ENCODE peak calls at places on chromosomes 3 and 15, in six cellular contexts. One of them, this sample, is unnamed.

GRCh38 chr3:24344784-24345439 is 149.7 kb downstream of the THRB start:
- DNase-seq in HFF-Myc: no peak
- DNase-seq in progenitor cell of endocrine pancreas: no peak
- DNase-seq in PC-3: peak; percentile 73
- DNase-seq in transverse colon: no peak
- DNase-seq in Calu3: no peak
- DNase-seq in this sample: no peak

GRCh38 chr15:99132584-99133287 is 27.9 kb downstream of the SYNM start:
- DNase-seq in PC-3: no peak
- DNase-seq in Calu3: no peak
- DNase-seq in progenitor cell of endocrine pancreas: no peak
- DNase-seq in transverse colon: no peak
- DNase-seq in HFF-Myc: no peak
- DNase-seq in this sample: no peak

GRCh38 chr3:87260270-87260669 is 16.1 kb downstream of the POU1F1 start:
- DNase-seq in HFF-Myc: peak; percentile 38
- DNase-seq in PC-3: peak; percentile 91
- DNase-seq in progenitor cell of endocrine pancreas: peak; percentile 23
- DNase-seq in transverse colon: peak; percentile 28
- DNase-seq in Calu3: peak; percentile 62
- DNase-seq in this sample: no peak

GRCh38 chr15:96306321-96306720 is 24.2 kb upstream of the NR2F2 start:
- DNase-seq in HFF-Myc: no peak
- DNase-seq in PC-3: no peak
- DNase-seq in Calu3: no peak
- DNase-seq in progenitor cell of endocrine pancreas: no peak
- DNase-seq in transverse colon: no peak
- DNase-seq in this sample: no peak

GRCh38 chr3:167732313-167733065 is 2.2 kb downstream of the PDCD10 start:
- DNase-seq in HFF-Myc: no peak
- DNase-seq in progenitor cell of endocrine pancreas: no peak
- DNase-seq in Calu3: no peak
- DNase-seq in PC-3: peak; percentile 28
- DNase-seq in transverse colon: no peak
- DNase-seq in this sample: no peak

GRCh38 chr3:123093696-123094095 is 26.9 kb downstream of the PDIA5 start:
- DNase-seq in transverse colon: no peak
- DNase-seq in HFF-Myc: no peak
- DNase-seq in Calu3: no peak
- DNase-seq in PC-3: no peak
- DNase-seq in progenitor cell of endocrine pancreas: no peak
- DNase-seq in this sample: no peak

GRCh38 chr3:132916096-132916495 is 122.1 kb upstream of the TMEM108 start:
- DNase-seq in Calu3: no peak
- DNase-seq in transverse colon: no peak
- DNase-seq in HFF-Myc: no peak
- DNase-seq in PC-3: no peak
- DNase-seq in progenitor cell of endocrine pancreas: no peak
- DNase-seq in this sample: no peak

GRCh38 chr3:63947594-63947993 is 35.4 kb upstream of the SCAANT1 start:
- DNase-seq in Calu3: no peak
- DNase-seq in PC-3: no peak
- DNase-seq in transverse colon: no peak
- DNase-seq in HFF-Myc: no peak
- DNase-seq in progenitor cell of endocrine pancreas: no peak
- DNase-seq in this sample: no peak

GRCh38 chr3:115626711-115627110 is 3.4 kb downstream of the GAP43 start:
- DNase-seq in transverse colon: no peak
- DNase-seq in HFF-Myc: no peak
- DNase-seq in Calu3: no peak
- DNase-seq in PC-3: no peak
- DNase-seq in progenitor cell of endocrine pancreas: no peak
- DNase-seq in this sample: no peak

GRCh38 chr3:126050050-126050392 is 33.9 kb downstream of the SLC41A3 start:
- DNase-seq in transverse colon: no peak
- DNase-seq in PC-3: no peak
- DNase-seq in progenitor cell of endocrine pancreas: no peak
- DNase-seq in Calu3: no peak
- DNase-seq in HFF-Myc: no peak
- DNase-seq in this sample: no peak

GRCh38 chr3:122680381-122681293 is at the start of gene PARP14:
- DNase-seq in HFF-Myc: peak; percentile 30
- DNase-seq in progenitor cell of endocrine pancreas: peak; percentile 27
- DNase-seq in Calu3: peak; percentile 72
- DNase-seq in transverse colon: peak; percentile 82
- DNase-seq in PC-3: peak; percentile 77
- DNase-seq in this sample: no peak

GRCh38 chr15:75695634-75696302 is 16.9 kb downstream of the CSPG4 start:
- DNase-seq in PC-3: no peak
- DNase-seq in HFF-Myc: no peak
- DNase-seq in progenitor cell of endocrine pancreas: no peak
- DNase-seq in transverse colon: no peak
- DNase-seq in Calu3: no peak
- DNase-seq in this sample: no peak

GRCh38 chr15:75695206-75695605 is 17.4 kb downstream of the CSPG4 start:
- DNase-seq in transverse colon: no peak
- DNase-seq in Calu3: no peak
- DNase-seq in HFF-Myc: no peak
- DNase-seq in progenitor cell of endocrine pancreas: no peak
- DNase-seq in PC-3: no peak
- DNase-seq in this sample: no peak

GRCh38 chr15:75693501-75694240 is 19.0 kb downstream of the CSPG4 start:
- DNase-seq in transverse colon: no peak
- DNase-seq in PC-3: no peak
- DNase-seq in Calu3: no peak
- DNase-seq in progenitor cell of endocrine pancreas: no peak
- DNase-seq in HFF-Myc: peak; percentile 90
- DNase-seq in this sample: no peak

GRCh38 chr15:75696303-75696657 is 16.4 kb downstream of the CSPG4 start:
- DNase-seq in Calu3: no peak
- DNase-seq in PC-3: no peak
- DNase-seq in progenitor cell of endocrine pancreas: no peak
- DNase-seq in transverse colon: no peak
- DNase-seq in HFF-Myc: no peak
- DNase-seq in this sample: no peak

GRCh38 chr15:75694241-75695182 is 18.1 kb downstream of the CSPG4 start:
- DNase-seq in Calu3: peak; percentile 78
- DNase-seq in transverse colon: peak; percentile 64
- DNase-seq in PC-3: peak; percentile 81
- DNase-seq in progenitor cell of endocrine pancreas: peak; percentile 55
- DNase-seq in HFF-Myc: peak; percentile 92
- DNase-seq in this sample: peak; percentile 6
- TF ChIP-seq CTCF in Calu3: peak; percentile 70
- TF ChIP-seq CTCF in transverse colon: peak; percentile 46
- TF ChIP-seq CTCF in PC-3: peak; percentile 54
- TF ChIP-seq CTCF in progenitor cell of endocrine pancreas: peak; percentile 68
- TF ChIP-seq CTCF in HFF-Myc: peak; percentile 33
- TF ChIP-seq CTCF in this sample: peak; percentile 35

DNA sequence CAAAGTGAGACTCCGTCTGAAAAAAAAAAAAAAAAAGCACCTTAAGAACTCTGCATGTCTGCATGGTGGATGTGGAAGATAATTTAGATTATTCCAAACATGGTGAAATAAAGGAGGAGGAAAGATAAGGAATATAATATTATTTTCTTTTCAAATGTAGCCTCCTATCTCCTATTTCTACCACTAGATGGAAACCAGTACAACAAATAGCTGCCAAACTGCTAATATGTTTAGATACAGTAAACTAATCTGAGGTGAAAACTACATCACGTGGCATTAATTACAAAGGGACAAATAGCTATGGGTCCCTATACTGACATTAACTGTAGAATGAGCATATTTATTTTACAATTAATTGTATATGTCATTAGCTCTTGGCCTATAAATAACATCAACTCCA is 197.8 kb downstream of the TBC1D5 start:
- DNase-seq in progenitor cell of endocrine pancreas: no peak
- DNase-seq in transverse colon: no peak
- DNase-seq in HFF-Myc: no peak
- DNase-seq in Calu3: no peak
- DNase-seq in PC-3: peak; percentile 17
- DNase-seq in this sample: no peak
- TF ChIP-seq CTCF in progenitor cell of endocrine pancreas: no peak
- TF ChIP-seq CTCF in transverse colon: no peak
- TF ChIP-seq CTCF in HFF-Myc: no peak
- TF ChIP-seq CTCF in Calu3: no peak
- TF ChIP-seq CTCF in PC-3: peak; percentile 59
- TF ChIP-seq CTCF in this sample: peak; percentile 32

GRCh38 chr15:90087454-90088154 is 14.7 kb downstream of the IDH2 start:
- DNase-seq in PC-3: peak; percentile 48
- DNase-seq in HFF-Myc: no peak
- DNase-seq in transverse colon: peak; percentile 26
- DNase-seq in progenitor cell of endocrine pancreas: no peak
- DNase-seq in Calu3: peak; percentile 51
- DNase-seq in this sample: no peak
- TF ChIP-seq CTCF in PC-3: no peak
- TF ChIP-seq CTCF in HFF-Myc: peak; percentile 14
- TF ChIP-seq CTCF in transverse colon: no peak
- TF ChIP-seq CTCF in progenitor cell of endocrine pancreas: no peak
- TF ChIP-seq CTCF in Calu3: no peak
- TF ChIP-seq CTCF in this sample: peak; percentile 27

DNA sequence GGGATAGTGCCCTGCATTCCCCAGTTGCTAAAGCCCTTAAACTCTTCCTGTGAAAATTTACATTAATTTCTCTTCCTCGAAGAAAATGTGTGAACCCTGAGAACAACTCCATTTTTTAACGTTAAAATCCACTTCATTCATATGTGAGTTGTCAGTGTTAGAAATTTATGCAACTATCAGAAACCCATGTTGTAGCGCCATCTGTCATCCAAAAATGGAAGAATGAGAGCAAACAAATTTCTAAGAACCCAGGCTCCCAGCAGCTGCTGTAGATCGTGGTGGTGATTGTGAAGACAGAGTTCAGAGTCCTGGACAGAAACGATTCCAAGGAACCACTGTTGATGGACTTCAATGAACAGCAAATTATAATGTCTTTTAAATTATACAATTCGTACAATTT is 179.7 kb upstream of the NDN start:
- DNase-seq in PC-3: peak; percentile 41
- DNase-seq in progenitor cell of endocrine pancreas: no peak
- DNase-seq in Calu3: no peak
- DNase-seq in transverse colon: no peak
- DNase-seq in HFF-Myc: no peak
- DNase-seq in this sample: no peak
- TF ChIP-seq CTCF in PC-3: peak; percentile 51
- TF ChIP-seq CTCF in progenitor cell of endocrine pancreas: peak; percentile 34
- TF ChIP-seq CTCF in Calu3: no peak
- TF ChIP-seq CTCF in transverse colon: no peak
- TF ChIP-seq CTCF in HFF-Myc: no peak
- TF ChIP-seq CTCF in this sample: peak; percentile 29

DNA sequence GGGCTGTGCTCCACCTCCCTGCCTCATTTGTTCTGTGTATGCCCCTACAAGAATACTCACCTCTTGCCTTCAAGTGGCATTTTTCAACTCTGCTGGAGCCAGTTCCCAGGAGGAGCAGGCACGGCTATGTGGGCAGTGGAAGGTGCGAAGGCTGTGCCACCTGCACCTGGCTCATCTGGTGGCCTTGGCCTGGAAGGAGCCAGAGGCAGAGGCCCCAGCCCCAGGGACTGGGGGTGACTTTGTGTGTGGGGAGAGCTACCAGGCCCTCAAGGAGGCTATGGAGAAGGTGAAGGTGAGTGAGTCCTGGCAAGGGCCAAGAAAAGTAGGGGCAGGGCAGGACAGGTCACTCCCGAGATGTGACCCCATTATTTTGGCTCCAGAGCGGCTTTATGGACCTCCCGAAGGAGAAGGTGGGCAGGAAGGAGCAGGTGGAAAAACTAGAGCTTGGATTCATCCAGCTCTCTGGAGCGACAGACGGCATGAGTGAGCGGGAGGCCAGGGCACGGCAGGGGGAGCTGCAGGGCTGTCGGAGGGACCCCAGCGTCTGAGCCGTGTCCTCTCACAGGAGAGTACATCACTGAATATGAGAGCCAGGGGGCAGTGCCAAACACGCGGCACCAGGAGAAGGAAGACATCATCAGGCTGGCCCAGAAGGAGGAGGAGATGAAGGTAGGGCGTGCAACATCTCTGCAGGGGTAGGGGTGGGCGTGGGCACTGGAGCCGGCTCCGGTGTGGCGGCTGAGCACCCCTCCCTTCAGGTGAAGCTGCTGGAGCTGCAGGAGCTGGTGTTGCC is 57.3 kb upstream of the UBE2Q2 start:
- DNase-seq in progenitor cell of endocrine pancreas: no peak
- DNase-seq in Calu3: no peak
- DNase-seq in PC-3: no peak
- DNase-seq in HFF-Myc: no peak
- DNase-seq in transverse colon: no peak
- DNase-seq in this sample: no peak
- TF ChIP-seq CTCF in progenitor cell of endocrine pancreas: peak; percentile 49
- TF ChIP-seq CTCF in Calu3: no peak
- TF ChIP-seq CTCF in PC-3: no peak
- TF ChIP-seq CTCF in HFF-Myc: no peak
- TF ChIP-seq CTCF in transverse colon: no peak
- TF ChIP-seq CTCF in this sample: no peak

GRCh38 chr3:38707730-38708129 is 58.2 kb upstream of the SCN5A start:
- DNase-seq in Calu3: no peak
- DNase-seq in transverse colon: no peak
- DNase-seq in PC-3: peak; percentile 8
- DNase-seq in HFF-Myc: no peak
- DNase-seq in progenitor cell of endocrine pancreas: no peak
- DNase-seq in this sample: no peak
- TF ChIP-seq CTCF in Calu3: no peak
- TF ChIP-seq CTCF in transverse colon: no peak
- TF ChIP-seq CTCF in PC-3: peak; percentile 61
- TF ChIP-seq CTCF in HFF-Myc: peak; percentile 56
- TF ChIP-seq CTCF in progenitor cell of endocrine pancreas: peak; percentile 54
- TF ChIP-seq CTCF in this sample: peak; percentile 53